ENCODE peak calls at places on chromosomes 11 and 22, in ten cellular contexts. One of them, this sample, is unnamed.

GRCh38 chr22:43157874-43158546 is 6.7 kb downstream of the TSPO start:
- DNase-seq in CD4-positive, alpha-beta T cell: no peak
- DNase-seq in HT1080: no peak
- DNase-seq in pulmonary artery endothelial cell: no peak
- DNase-seq in iris pigment epithelial cell: no peak
- DNase-seq in sigmoid colon: no peak
- DNase-seq in NCI-H2081 treated with DMSO at 0.1 percent for 48 hours: no peak
- DNase-seq in activated T-cell treated with anti-CD3 and anti-CD28 coated beads for 48 hours: no peak
- DNase-seq in GM18507: no peak
- DNase-seq in C1 segment of cervical spinal cord: no peak
- DNase-seq in this sample: no peak

GRCh38 chr22:48369789-48370507 is 1457.7 kb downstream of the BRD1 start:
- DNase-seq in CD4-positive, alpha-beta T cell: no peak
- DNase-seq in HT1080: no peak
- DNase-seq in pulmonary artery endothelial cell: no peak
- DNase-seq in iris pigment epithelial cell: no peak
- DNase-seq in sigmoid colon: peak
- DNase-seq in NCI-H2081 treated with DMSO at 0.1 percent for 48 hours: no peak
- DNase-seq in activated T-cell treated with anti-CD3 and anti-CD28 coated beads for 48 hours: no peak
- DNase-seq in GM18507: no peak
- DNase-seq in C1 segment of cervical spinal cord: no peak
- DNase-seq in this sample: no peak

GRCh38 chr11:36455658-36456111 is 54.4 kb downstream of the TRAF6 start:
- DNase-seq in CD4-positive, alpha-beta T cell: no peak
- DNase-seq in HT1080: peak
- DNase-seq in pulmonary artery endothelial cell: peak
- DNase-seq in iris pigment epithelial cell: peak
- DNase-seq in sigmoid colon: peak
- DNase-seq in NCI-H2081 treated with DMSO at 0.1 percent for 48 hours: no peak
- DNase-seq in activated T-cell treated with anti-CD3 and anti-CD28 coated beads for 48 hours: no peak
- DNase-seq in GM18507: no peak
- DNase-seq in C1 segment of cervical spinal cord: no peak
- DNase-seq in this sample: no peak

GRCh38 chr11:116986521-116987105 is 111.6 kb downstream of the SIK3 start:
- DNase-seq in CD4-positive, alpha-beta T cell: no peak
- DNase-seq in HT1080: peak
- DNase-seq in pulmonary artery endothelial cell: no peak
- DNase-seq in iris pigment epithelial cell: peak
- DNase-seq in sigmoid colon: no peak
- DNase-seq in NCI-H2081 treated with DMSO at 0.1 percent for 48 hours: no peak
- DNase-seq in activated T-cell treated with anti-CD3 and anti-CD28 coated beads for 48 hours: no peak
- DNase-seq in GM18507: no peak
- DNase-seq in C1 segment of cervical spinal cord: no peak
- DNase-seq in this sample: no peak

GRCh38 chr11:31106963-31107576 is 262.5 kb downstream of the DCDC1 start:
- DNase-seq in CD4-positive, alpha-beta T cell: peak
- DNase-seq in HT1080: peak
- DNase-seq in pulmonary artery endothelial cell: no peak
- DNase-seq in iris pigment epithelial cell: peak
- DNase-seq in sigmoid colon: no peak
- DNase-seq in NCI-H2081 treated with DMSO at 0.1 percent for 48 hours: peak
- DNase-seq in activated T-cell treated with anti-CD3 and anti-CD28 coated beads for 48 hours: peak
- DNase-seq in GM18507: peak
- DNase-seq in C1 segment of cervical spinal cord: peak
- DNase-seq in this sample: no peak

GRCh38 chr11:9626778-9627394 is 37.0 kb upstream of the SWAP70 start:
- DNase-seq in CD4-positive, alpha-beta T cell: no peak
- DNase-seq in HT1080: no peak
- DNase-seq in pulmonary artery endothelial cell: peak
- DNase-seq in iris pigment epithelial cell: no peak
- DNase-seq in sigmoid colon: no peak
- DNase-seq in NCI-H2081 treated with DMSO at 0.1 percent for 48 hours: no peak
- DNase-seq in activated T-cell treated with anti-CD3 and anti-CD28 coated beads for 48 hours: no peak
- DNase-seq in GM18507: no peak
- DNase-seq in C1 segment of cervical spinal cord: no peak
- DNase-seq in this sample: no peak

GRCh38 chr22:40449676-40450035 is 79.3 kb downstream of the SGSM3 start:
- DNase-seq in CD4-positive, alpha-beta T cell: no peak
- DNase-seq in HT1080: no peak
- DNase-seq in pulmonary artery endothelial cell: no peak
- DNase-seq in iris pigment epithelial cell: peak
- DNase-seq in sigmoid colon: no peak
- DNase-seq in NCI-H2081 treated with DMSO at 0.1 percent for 48 hours: no peak
- DNase-seq in activated T-cell treated with anti-CD3 and anti-CD28 coated beads for 48 hours: no peak
- DNase-seq in GM18507: no peak
- DNase-seq in C1 segment of cervical spinal cord: peak
- DNase-seq in this sample: no peak

GRCh38 chr22:24105018-24105360 is 76.3 kb upstream of the SUSD2 start:
- DNase-seq in CD4-positive, alpha-beta T cell: no peak
- DNase-seq in HT1080: peak
- DNase-seq in pulmonary artery endothelial cell: no peak
- DNase-seq in iris pigment epithelial cell: peak
- DNase-seq in sigmoid colon: peak
- DNase-seq in NCI-H2081 treated with DMSO at 0.1 percent for 48 hours: no peak
- DNase-seq in activated T-cell treated with anti-CD3 and anti-CD28 coated beads for 48 hours: no peak
- DNase-seq in GM18507: no peak
- DNase-seq in C1 segment of cervical spinal cord: peak
- DNase-seq in this sample: no peak

GRCh38 chr11:82906236-82906635 is 4.7 kb downstream of the DDIAS start:
- DNase-seq in CD4-positive, alpha-beta T cell: no peak
- DNase-seq in HT1080: peak
- DNase-seq in pulmonary artery endothelial cell: no peak
- DNase-seq in iris pigment epithelial cell: peak
- DNase-seq in sigmoid colon: no peak
- DNase-seq in NCI-H2081 treated with DMSO at 0.1 percent for 48 hours: no peak
- DNase-seq in activated T-cell treated with anti-CD3 and anti-CD28 coated beads for 48 hours: no peak
- DNase-seq in GM18507: no peak
- DNase-seq in C1 segment of cervical spinal cord: peak
- DNase-seq in this sample: peak

GRCh38 chr11:73759520-73760065 is 1.3 kb downstream of the RAB6A start:
- DNase-seq in CD4-positive, alpha-beta T cell: no peak
- DNase-seq in HT1080: no peak
- DNase-seq in pulmonary artery endothelial cell: no peak
- DNase-seq in iris pigment epithelial cell: peak
- DNase-seq in sigmoid colon: no peak
- DNase-seq in NCI-H2081 treated with DMSO at 0.1 percent for 48 hours: no peak
- DNase-seq in activated T-cell treated with anti-CD3 and anti-CD28 coated beads for 48 hours: no peak
- DNase-seq in GM18507: no peak
- DNase-seq in C1 segment of cervical spinal cord: no peak
- DNase-seq in this sample: no peak

GRCh38 chr11:199782-200181 is 6.9 kb downstream of the SCGB1C1 start:
- DNase-seq in CD4-positive, alpha-beta T cell: no peak
- DNase-seq in HT1080: no peak
- DNase-seq in pulmonary artery endothelial cell: no peak
- DNase-seq in iris pigment epithelial cell: no peak
- DNase-seq in sigmoid colon: peak
- DNase-seq in NCI-H2081 treated with DMSO at 0.1 percent for 48 hours: no peak
- DNase-seq in activated T-cell treated with anti-CD3 and anti-CD28 coated beads for 48 hours: no peak
- DNase-seq in GM18507: no peak
- DNase-seq in C1 segment of cervical spinal cord: no peak
- DNase-seq in this sample: no peak

GRCh38 chr11:2536440-2536989 is 91.7 kb downstream of the KCNQ1 start:
- DNase-seq in CD4-positive, alpha-beta T cell: no peak
- DNase-seq in HT1080: no peak
- DNase-seq in pulmonary artery endothelial cell: no peak
- DNase-seq in iris pigment epithelial cell: no peak
- DNase-seq in sigmoid colon: peak
- DNase-seq in NCI-H2081 treated with DMSO at 0.1 percent for 48 hours: no peak
- DNase-seq in activated T-cell treated with anti-CD3 and anti-CD28 coated beads for 48 hours: no peak
- DNase-seq in GM18507: no peak
- DNase-seq in C1 segment of cervical spinal cord: no peak
- DNase-seq in this sample: no peak

GRCh38 chr11:112553340-112553739 is 292.7 kb upstream of the PLET1 start:
- DNase-seq in CD4-positive, alpha-beta T cell: no peak
- DNase-seq in HT1080: no peak
- DNase-seq in pulmonary artery endothelial cell: no peak
- DNase-seq in iris pigment epithelial cell: no peak
- DNase-seq in sigmoid colon: no peak
- DNase-seq in NCI-H2081 treated with DMSO at 0.1 percent for 48 hours: no peak
- DNase-seq in activated T-cell treated with anti-CD3 and anti-CD28 coated beads for 48 hours: no peak
- DNase-seq in GM18507: no peak
- DNase-seq in C1 segment of cervical spinal cord: no peak
- DNase-seq in this sample: no peak

GRCh38 chr11:15575409-15575808 is 460.7 kb downstream of the INSC start:
- DNase-seq in CD4-positive, alpha-beta T cell: no peak
- DNase-seq in HT1080: no peak
- DNase-seq in pulmonary artery endothelial cell: no peak
- DNase-seq in iris pigment epithelial cell: no peak
- DNase-seq in sigmoid colon: no peak
- DNase-seq in NCI-H2081 treated with DMSO at 0.1 percent for 48 hours: no peak
- DNase-seq in activated T-cell treated with anti-CD3 and anti-CD28 coated beads for 48 hours: no peak
- DNase-seq in GM18507: no peak
- DNase-seq in C1 segment of cervical spinal cord: no peak
- DNase-seq in this sample: no peak

This sample was measured in CD8-positive, alpha-beta memory T cell.